ENCODE peak calls at places on chromosomes 3 and 15, in nine cellular contexts. One of them, this sample, is unnamed.

GRCh38 chr15:67421105-67421504 is 99.8 kb upstream of the C15orf61 start:
- DNase-seq in progenitor cell of endocrine pancreas: no peak
- DNase-seq in fibroblast of pulmonary artery: no peak
- DNase-seq in WERI-Rb-1: no peak
- DNase-seq in lower leg skin: no peak
- DNase-seq in pancreas: no peak
- DNase-seq in activated B cell treated with CpG ODN at 0.5 μM for 24 hours: no peak
- DNase-seq in coronary artery: no peak
- DNase-seq in left ventricle myocardium inferior: no peak
- DNase-seq in this sample: no peak

GRCh38 chr3:45922950-45923590 is 20.2 kb upstream of the CXCR6 start:
- DNase-seq in progenitor cell of endocrine pancreas: no peak
- DNase-seq in fibroblast of pulmonary artery: no peak
- DNase-seq in WERI-Rb-1: no peak
- DNase-seq in lower leg skin: no peak
- DNase-seq in pancreas: peak
- DNase-seq in activated B cell treated with CpG ODN at 0.5 μM for 24 hours: no peak
- DNase-seq in coronary artery: no peak
- DNase-seq in left ventricle myocardium inferior: no peak
- DNase-seq in this sample: no peak

GRCh38 chr3:195154793-195155535 is 116.0 kb downstream of the XXYLT1 start:
- DNase-seq in progenitor cell of endocrine pancreas: no peak
- DNase-seq in fibroblast of pulmonary artery: peak
- DNase-seq in WERI-Rb-1: no peak
- DNase-seq in lower leg skin: peak
- DNase-seq in pancreas: peak
- DNase-seq in activated B cell treated with CpG ODN at 0.5 μM for 24 hours: no peak
- DNase-seq in coronary artery: no peak
- DNase-seq in left ventricle myocardium inferior: peak
- DNase-seq in this sample: peak

GRCh38 chr15:40192942-40193341 is 32.1 kb downstream of the BUB1B start:
- DNase-seq in progenitor cell of endocrine pancreas: no peak
- DNase-seq in fibroblast of pulmonary artery: peak
- DNase-seq in WERI-Rb-1: no peak
- DNase-seq in lower leg skin: no peak
- DNase-seq in pancreas: no peak
- DNase-seq in activated B cell treated with CpG ODN at 0.5 μM for 24 hours: no peak
- DNase-seq in coronary artery: no peak
- DNase-seq in left ventricle myocardium inferior: no peak
- DNase-seq in this sample: no peak

GRCh38 chr3:132445812-132446211 is 28.5 kb downstream of the DNAJC13 start:
- DNase-seq in progenitor cell of endocrine pancreas: no peak
- DNase-seq in fibroblast of pulmonary artery: peak
- DNase-seq in WERI-Rb-1: no peak
- DNase-seq in lower leg skin: no peak
- DNase-seq in pancreas: no peak
- DNase-seq in activated B cell treated with CpG ODN at 0.5 μM for 24 hours: no peak
- DNase-seq in coronary artery: no peak
- DNase-seq in left ventricle myocardium inferior: no peak
- DNase-seq in this sample: no peak

GRCh38 chr3:59995563-59995962 is 945.7 kb upstream of the CFAP20DC start:
- DNase-seq in progenitor cell of endocrine pancreas: no peak
- DNase-seq in fibroblast of pulmonary artery: no peak
- DNase-seq in WERI-Rb-1: no peak
- DNase-seq in lower leg skin: no peak
- DNase-seq in pancreas: no peak
- DNase-seq in activated B cell treated with CpG ODN at 0.5 μM for 24 hours: no peak
- DNase-seq in coronary artery: no peak
- DNase-seq in left ventricle myocardium inferior: no peak
- DNase-seq in this sample: no peak

GRCh38 chr3:71066356-71066755 is 517.2 kb downstream of the FOXP1 start:
- DNase-seq in progenitor cell of endocrine pancreas: no peak
- DNase-seq in fibroblast of pulmonary artery: no peak
- DNase-seq in WERI-Rb-1: no peak
- DNase-seq in lower leg skin: no peak
- DNase-seq in pancreas: no peak
- DNase-seq in activated B cell treated with CpG ODN at 0.5 μM for 24 hours: no peak
- DNase-seq in coronary artery: no peak
- DNase-seq in left ventricle myocardium inferior: no peak
- DNase-seq in this sample: no peak

GRCh38 chr3:21750291-21750690 is 719 bp downstream of the ZNF385D start:
- DNase-seq in progenitor cell of endocrine pancreas: no peak
- DNase-seq in fibroblast of pulmonary artery: peak
- DNase-seq in WERI-Rb-1: no peak
- DNase-seq in lower leg skin: no peak
- DNase-seq in pancreas: no peak
- DNase-seq in activated B cell treated with CpG ODN at 0.5 μM for 24 hours: no peak
- DNase-seq in coronary artery: no peak
- DNase-seq in left ventricle myocardium inferior: no peak
- DNase-seq in this sample: no peak

GRCh38 chr3:124144035-124144814 is 152.3 kb upstream of the ROPN1 start:
- DNase-seq in progenitor cell of endocrine pancreas: no peak
- DNase-seq in fibroblast of pulmonary artery: no peak
- DNase-seq in WERI-Rb-1: no peak
- DNase-seq in lower leg skin: no peak
- DNase-seq in pancreas: no peak
- DNase-seq in activated B cell treated with CpG ODN at 0.5 μM for 24 hours: no peak
- DNase-seq in coronary artery: no peak
- DNase-seq in left ventricle myocardium inferior: no peak
- DNase-seq in this sample: no peak

GRCh38 chr3:104437891-104438290 is 928.8 kb upstream of the ALCAM start:
- DNase-seq in progenitor cell of endocrine pancreas: no peak
- DNase-seq in fibroblast of pulmonary artery: peak
- DNase-seq in WERI-Rb-1: no peak
- DNase-seq in lower leg skin: no peak
- DNase-seq in pancreas: no peak
- DNase-seq in activated B cell treated with CpG ODN at 0.5 μM for 24 hours: no peak
- DNase-seq in coronary artery: no peak
- DNase-seq in left ventricle myocardium inferior: no peak
- DNase-seq in this sample: no peak

GRCh38 chr3:22122567-22122966 is 371.6 kb upstream of the ZNF385D start:
- DNase-seq in progenitor cell of endocrine pancreas: no peak
- DNase-seq in fibroblast of pulmonary artery: no peak
- DNase-seq in WERI-Rb-1: no peak
- DNase-seq in lower leg skin: no peak
- DNase-seq in pancreas: no peak
- DNase-seq in activated B cell treated with CpG ODN at 0.5 μM for 24 hours: no peak
- DNase-seq in coronary artery: no peak
- DNase-seq in left ventricle myocardium inferior: no peak
- DNase-seq in this sample: no peak

GRCh38 chr15:39140060-39140604 is 440.7 kb upstream of the THBS1 start:
- DNase-seq in progenitor cell of endocrine pancreas: no peak
- DNase-seq in fibroblast of pulmonary artery: peak
- DNase-seq in WERI-Rb-1: no peak
- DNase-seq in lower leg skin: no peak
- DNase-seq in pancreas: no peak
- DNase-seq in activated B cell treated with CpG ODN at 0.5 μM for 24 hours: no peak
- DNase-seq in coronary artery: no peak
- DNase-seq in left ventricle myocardium inferior: no peak
- DNase-seq in this sample: no peak

GRCh38 chr3:141807277-141808038 is 44.2 kb downstream of the GRK7 start:
- DNase-seq in progenitor cell of endocrine pancreas: no peak
- DNase-seq in fibroblast of pulmonary artery: no peak
- DNase-seq in WERI-Rb-1: no peak
- DNase-seq in lower leg skin: no peak
- DNase-seq in pancreas: no peak
- DNase-seq in activated B cell treated with CpG ODN at 0.5 μM for 24 hours: no peak
- DNase-seq in coronary artery: no peak
- DNase-seq in left ventricle myocardium inferior: no peak
- DNase-seq in this sample: no peak

GRCh38 chr3:12630292-12630691 is 33.6 kb downstream of the RAF1 start:
- DNase-seq in progenitor cell of endocrine pancreas: no peak
- DNase-seq in fibroblast of pulmonary artery: no peak
- DNase-seq in WERI-Rb-1: no peak
- DNase-seq in lower leg skin: no peak
- DNase-seq in pancreas: no peak
- DNase-seq in activated B cell treated with CpG ODN at 0.5 μM for 24 hours: no peak
- DNase-seq in coronary artery: no peak
- DNase-seq in left ventricle myocardium inferior: no peak
- DNase-seq in this sample: no peak

GRCh38 chr3:46163551-46163981 is 44.5 kb downstream of the CCR1 start:
- DNase-seq in progenitor cell of endocrine pancreas: no peak
- DNase-seq in fibroblast of pulmonary artery: no peak
- DNase-seq in WERI-Rb-1: no peak
- DNase-seq in lower leg skin: no peak
- DNase-seq in pancreas: no peak
- DNase-seq in activated B cell treated with CpG ODN at 0.5 μM for 24 hours: no peak
- DNase-seq in coronary artery: no peak
- DNase-seq in left ventricle myocardium inferior: no peak
- DNase-seq in this sample: no peak

GRCh38 chr3:30440147-30440604 is 166.2 kb upstream of the TGFBR2 start:
- DNase-seq in progenitor cell of endocrine pancreas: no peak
- DNase-seq in fibroblast of pulmonary artery: peak
- DNase-seq in WERI-Rb-1: no peak
- DNase-seq in lower leg skin: no peak
- DNase-seq in pancreas: no peak
- DNase-seq in activated B cell treated with CpG ODN at 0.5 μM for 24 hours: no peak
- DNase-seq in coronary artery: no peak
- DNase-seq in left ventricle myocardium inferior: no peak
- DNase-seq in this sample: no peak

GRCh38 chr3:66494964-66495581 is 5.7 kb downstream of the LRIG1 start:
- DNase-seq in progenitor cell of endocrine pancreas: no peak
- DNase-seq in fibroblast of pulmonary artery: no peak
- DNase-seq in WERI-Rb-1: no peak
- DNase-seq in lower leg skin: no peak
- DNase-seq in pancreas: no peak
- DNase-seq in activated B cell treated with CpG ODN at 0.5 μM for 24 hours: no peak
- DNase-seq in coronary artery: no peak
- DNase-seq in left ventricle myocardium inferior: no peak
- DNase-seq in this sample: no peak

GRCh38 chr3:15220056-15220455 is 14.0 kb downstream of the CAPN7 start:
- DNase-seq in progenitor cell of endocrine pancreas: no peak
- DNase-seq in fibroblast of pulmonary artery: no peak
- DNase-seq in WERI-Rb-1: no peak
- DNase-seq in lower leg skin: no peak
- DNase-seq in pancreas: no peak
- DNase-seq in activated B cell treated with CpG ODN at 0.5 μM for 24 hours: no peak
- DNase-seq in coronary artery: no peak
- DNase-seq in left ventricle myocardium inferior: no peak
- DNase-seq in this sample: no peak

GRCh38 chr3:86245360-86245759 is 745.6 kb downstream of the VGLL3 start:
- DNase-seq in progenitor cell of endocrine pancreas: no peak
- DNase-seq in fibroblast of pulmonary artery: no peak
- DNase-seq in WERI-Rb-1: no peak
- DNase-seq in lower leg skin: no peak
- DNase-seq in pancreas: no peak
- DNase-seq in activated B cell treated with CpG ODN at 0.5 μM for 24 hours: no peak
- DNase-seq in coronary artery: no peak
- DNase-seq in left ventricle myocardium inferior: no peak
- DNase-seq in this sample: no peak
- TF ChIP-seq CTCF in progenitor cell of endocrine pancreas: peak
- TF ChIP-seq CTCF in fibroblast of pulmonary artery: no peak
- TF ChIP-seq CTCF in WERI-Rb-1: peak
- TF ChIP-seq CTCF in lower leg skin: no peak
- TF ChIP-seq CTCF in pancreas: no peak
- TF ChIP-seq CTCF in activated B cell treated with CpG ODN at 0.5 μM for 24 hours: no peak
- TF ChIP-seq CTCF in coronary artery: no peak
- TF ChIP-seq CTCF in left ventricle myocardium inferior: peak
- TF ChIP-seq CTCF in this sample: no peak

DNA sequence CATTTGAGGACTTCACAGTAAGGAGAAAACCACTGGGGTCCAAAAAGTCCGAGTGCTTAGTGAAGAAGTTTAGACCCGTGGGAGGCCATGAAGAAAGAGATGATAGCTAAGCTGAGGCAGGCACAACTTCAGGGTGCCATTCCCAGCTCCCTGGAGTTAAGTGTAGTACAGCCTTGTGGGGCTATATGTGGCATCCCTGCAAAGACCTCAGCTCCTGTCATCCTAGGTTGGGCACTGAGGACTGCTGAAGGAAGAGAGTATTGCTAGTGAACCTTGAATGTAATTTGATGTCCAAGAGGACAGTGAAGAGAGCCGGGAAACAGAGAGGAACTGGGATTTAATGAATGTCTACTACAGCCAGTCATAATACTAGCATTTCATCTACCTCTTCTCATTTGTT is 162.1 kb downstream of the AKAP13 start:
- DNase-seq in progenitor cell of endocrine pancreas: no peak
- DNase-seq in fibroblast of pulmonary artery: no peak
- DNase-seq in WERI-Rb-1: no peak
- DNase-seq in lower leg skin: no peak
- DNase-seq in pancreas: no peak
- DNase-seq in activated B cell treated with CpG ODN at 0.5 μM for 24 hours: no peak
- DNase-seq in coronary artery: no peak
- DNase-seq in left ventricle myocardium inferior: no peak
- DNase-seq in this sample: no peak
- TF ChIP-seq CTCF in progenitor cell of endocrine pancreas: no peak
- TF ChIP-seq CTCF in fibroblast of pulmonary artery: no peak
- TF ChIP-seq CTCF in WERI-Rb-1: no peak
- TF ChIP-seq CTCF in lower leg skin: no peak
- TF ChIP-seq CTCF in pancreas: no peak
- TF ChIP-seq CTCF in activated B cell treated with CpG ODN at 0.5 μM for 24 hours: no peak
- TF ChIP-seq CTCF in coronary artery: no peak
- TF ChIP-seq CTCF in left ventricle myocardium inferior: no peak
- TF ChIP-seq CTCF in this sample: no peak

DNA sequence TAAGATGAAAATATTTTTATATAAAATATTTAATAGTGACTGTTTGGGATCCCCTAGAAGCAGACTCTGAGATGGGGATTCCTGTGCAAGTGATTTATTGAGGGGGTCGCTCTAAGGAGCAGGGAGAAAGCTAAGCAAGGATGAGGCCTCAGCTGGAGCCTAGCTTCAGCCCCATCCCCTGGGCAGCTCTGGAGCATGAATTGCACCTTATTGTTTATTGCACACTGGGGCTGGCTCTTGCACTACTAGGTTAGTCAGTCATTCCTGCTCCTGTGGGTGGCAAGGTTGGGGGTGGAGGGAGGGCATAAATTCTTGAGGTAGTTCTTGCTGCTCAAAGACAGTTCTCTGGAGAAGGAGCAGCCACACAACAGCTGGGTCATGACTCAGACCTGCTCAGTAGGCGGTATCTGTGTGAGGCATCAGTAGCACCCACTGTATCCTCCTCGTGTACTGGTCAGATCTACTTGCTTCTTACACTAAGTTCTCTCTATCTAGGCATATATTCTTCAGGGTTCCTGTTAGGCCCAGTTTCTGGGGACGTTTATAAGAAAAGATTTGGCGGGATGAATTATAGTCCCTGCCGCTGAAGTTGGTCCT is 27.2 kb upstream of the TNFSF10 start:
- DNase-seq in progenitor cell of endocrine pancreas: no peak
- DNase-seq in fibroblast of pulmonary artery: peak
- DNase-seq in WERI-Rb-1: no peak
- DNase-seq in lower leg skin: no peak
- DNase-seq in pancreas: no peak
- DNase-seq in activated B cell treated with CpG ODN at 0.5 μM for 24 hours: no peak
- DNase-seq in coronary artery: no peak
- DNase-seq in left ventricle myocardium inferior: no peak
- DNase-seq in this sample: no peak
- TF ChIP-seq CTCF in progenitor cell of endocrine pancreas: no peak
- TF ChIP-seq CTCF in fibroblast of pulmonary artery: no peak
- TF ChIP-seq CTCF in WERI-Rb-1: no peak
- TF ChIP-seq CTCF in lower leg skin: no peak
- TF ChIP-seq CTCF in pancreas: no peak
- TF ChIP-seq CTCF in activated B cell treated with CpG ODN at 0.5 μM for 24 hours: no peak
- TF ChIP-seq CTCF in coronary artery: no peak
- TF ChIP-seq CTCF in left ventricle myocardium inferior: no peak
- TF ChIP-seq CTCF in this sample: no peak

DNA sequence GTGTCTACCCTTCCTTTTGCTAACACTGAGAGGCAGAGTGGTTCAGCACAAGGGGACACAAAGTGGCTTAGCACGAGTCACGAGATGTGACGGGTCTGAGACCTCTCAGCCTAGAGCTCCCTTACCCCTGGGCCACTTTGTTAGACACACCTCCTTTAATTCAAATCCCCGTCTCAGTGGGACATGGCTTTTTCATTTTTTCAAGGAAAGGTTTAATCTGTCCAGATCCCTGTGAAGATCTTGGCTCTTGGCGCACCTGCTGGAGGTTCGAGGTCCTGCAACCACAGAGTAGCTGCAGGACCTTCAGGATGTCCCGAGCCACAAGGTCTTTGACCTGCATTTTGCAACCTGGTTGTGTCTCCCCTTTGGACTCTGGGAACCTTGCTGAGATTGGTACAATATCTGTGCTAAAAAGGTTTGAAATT is 52.0 kb downstream of the LPP start:
- DNase-seq in progenitor cell of endocrine pancreas: no peak
- DNase-seq in fibroblast of pulmonary artery: no peak
- DNase-seq in WERI-Rb-1: peak
- DNase-seq in lower leg skin: no peak
- DNase-seq in pancreas: no peak
- DNase-seq in activated B cell treated with CpG ODN at 0.5 μM for 24 hours: no peak
- DNase-seq in coronary artery: no peak
- DNase-seq in left ventricle myocardium inferior: no peak
- DNase-seq in this sample: no peak
- TF ChIP-seq CTCF in progenitor cell of endocrine pancreas: peak
- TF ChIP-seq CTCF in fibroblast of pulmonary artery: no peak
- TF ChIP-seq CTCF in WERI-Rb-1: peak
- TF ChIP-seq CTCF in lower leg skin: no peak
- TF ChIP-seq CTCF in pancreas: peak
- TF ChIP-seq CTCF in activated B cell treated with CpG ODN at 0.5 μM for 24 hours: no peak
- TF ChIP-seq CTCF in coronary artery: no peak
- TF ChIP-seq CTCF in left ventricle myocardium inferior: peak
- TF ChIP-seq CTCF in this sample: peak

This sample was measured in mesothelial cell of epicardium.